ENCODE peak calls at places on chromosomes 11 and 22, in nine cellular contexts. One of them, this sample, is unnamed.
A peak's percentile ranks its signal among the peaks of the same experiment; 100 is the strongest.

GRCh38 chr22:38570841-38571364 is 920 bp upstream of the DMC1 start:
- DNase-seq in hippocampal formation: peak; percentile 61
- DNase-seq in T-helper 9 cell: peak; percentile 19
- DNase-seq in activated CD8-positive, alpha-beta memory T cell treated with anti-CD3 and anti-CD28 coated beads, Interleukin-2, amount 50 U/mL, for 48 hours: peak; percentile 65
- DNase-seq in ascending aorta: no peak
- DNase-seq in AG10803: peak; percentile 39
- DNase-seq in GM06990: no peak
- DNase-seq in RCC 7860: no peak
- DNase-seq in AG20443: peak; percentile 42
- DNase-seq in this sample: no peak

GRCh38 chr22:38751422-38752346 is 4.1 kb downstream of the SUN2 start:
- DNase-seq in RCC 7860: no peak
- DNase-seq in ascending aorta: no peak
- DNase-seq in AG20443: no peak
- DNase-seq in AG10803: no peak
- DNase-seq in T-helper 9 cell: peak; percentile 69
- DNase-seq in hippocampal formation: no peak
- DNase-seq in GM06990: peak; percentile 83
- DNase-seq in activated CD8-positive, alpha-beta memory T cell treated with anti-CD3 and anti-CD28 coated beads, Interleukin-2, amount 50 U/mL, for 48 hours: peak; percentile 81
- DNase-seq in this sample: no peak

GRCh38 chr11:121318848-121319834 is 26.6 kb downstream of the SC5D start:
- DNase-seq in T-helper 9 cell: no peak
- DNase-seq in RCC 7860: peak; percentile 15
- DNase-seq in AG20443: peak; percentile 69
- DNase-seq in ascending aorta: no peak
- DNase-seq in GM06990: peak; percentile 24
- DNase-seq in activated CD8-positive, alpha-beta memory T cell treated with anti-CD3 and anti-CD28 coated beads, Interleukin-2, amount 50 U/mL, for 48 hours: no peak
- DNase-seq in AG10803: peak; percentile 57
- DNase-seq in hippocampal formation: peak; percentile 82
- DNase-seq in this sample: no peak

GRCh38 chr22:48198489-48199459 is 1436.3 kb downstream of the TBC1D22A start:
- DNase-seq in hippocampal formation: no peak
- DNase-seq in activated CD8-positive, alpha-beta memory T cell treated with anti-CD3 and anti-CD28 coated beads, Interleukin-2, amount 50 U/mL, for 48 hours: no peak
- DNase-seq in T-helper 9 cell: no peak
- DNase-seq in RCC 7860: no peak
- DNase-seq in AG10803: no peak
- DNase-seq in GM06990: no peak
- DNase-seq in ascending aorta: no peak
- DNase-seq in AG20443: no peak
- DNase-seq in this sample: no peak

GRCh38 chr11:34721646-34722045 is 100.8 kb downstream of the EHF start:
- DNase-seq in AG10803: peak; percentile 2
- DNase-seq in hippocampal formation: no peak
- DNase-seq in T-helper 9 cell: no peak
- DNase-seq in RCC 7860: no peak
- DNase-seq in activated CD8-positive, alpha-beta memory T cell treated with anti-CD3 and anti-CD28 coated beads, Interleukin-2, amount 50 U/mL, for 48 hours: no peak
- DNase-seq in GM06990: no peak
- DNase-seq in ascending aorta: no peak
- DNase-seq in AG20443: no peak
- DNase-seq in this sample: no peak

GRCh38 chr11:83257638-83258229 is 28.4 kb downstream of the CCDC90B start:
- DNase-seq in ascending aorta: no peak
- DNase-seq in activated CD8-positive, alpha-beta memory T cell treated with anti-CD3 and anti-CD28 coated beads, Interleukin-2, amount 50 U/mL, for 48 hours: no peak
- DNase-seq in T-helper 9 cell: no peak
- DNase-seq in AG20443: peak; percentile 59
- DNase-seq in RCC 7860: peak; percentile 80
- DNase-seq in GM06990: no peak
- DNase-seq in AG10803: peak; percentile 76
- DNase-seq in hippocampal formation: no peak
- DNase-seq in this sample: no peak

GRCh38 chr11:32072872-32073661 is 17.8 kb upstream of the RCN1 start:
- DNase-seq in AG20443: no peak
- DNase-seq in GM06990: no peak
- DNase-seq in hippocampal formation: no peak
- DNase-seq in AG10803: peak; percentile 16
- DNase-seq in activated CD8-positive, alpha-beta memory T cell treated with anti-CD3 and anti-CD28 coated beads, Interleukin-2, amount 50 U/mL, for 48 hours: no peak
- DNase-seq in ascending aorta: no peak
- DNase-seq in RCC 7860: no peak
- DNase-seq in T-helper 9 cell: no peak
- DNase-seq in this sample: no peak

GRCh38 chr11:72007089-72007476 is 8.4 kb downstream of the IL18BP start:
- DNase-seq in RCC 7860: no peak
- DNase-seq in hippocampal formation: no peak
- DNase-seq in AG10803: no peak
- DNase-seq in activated CD8-positive, alpha-beta memory T cell treated with anti-CD3 and anti-CD28 coated beads, Interleukin-2, amount 50 U/mL, for 48 hours: no peak
- DNase-seq in GM06990: no peak
- DNase-seq in T-helper 9 cell: no peak
- DNase-seq in AG20443: no peak
- DNase-seq in ascending aorta: peak; percentile 51
- DNase-seq in this sample: no peak

GRCh38 chr11:34904421-34904950 is 11.7 kb downstream of the APIP start:
- DNase-seq in ascending aorta: no peak
- DNase-seq in GM06990: no peak
- DNase-seq in AG10803: no peak
- DNase-seq in hippocampal formation: no peak
- DNase-seq in activated CD8-positive, alpha-beta memory T cell treated with anti-CD3 and anti-CD28 coated beads, Interleukin-2, amount 50 U/mL, for 48 hours: no peak
- DNase-seq in AG20443: no peak
- DNase-seq in RCC 7860: no peak
- DNase-seq in T-helper 9 cell: no peak
- DNase-seq in this sample: no peak

GRCh38 chr22:42913874-42914510 is 56.9 kb upstream of the ARFGAP3 start:
- DNase-seq in AG20443: no peak
- DNase-seq in T-helper 9 cell: no peak
- DNase-seq in AG10803: no peak
- DNase-seq in RCC 7860: no peak
- DNase-seq in ascending aorta: no peak
- DNase-seq in activated CD8-positive, alpha-beta memory T cell treated with anti-CD3 and anti-CD28 coated beads, Interleukin-2, amount 50 U/mL, for 48 hours: no peak
- DNase-seq in GM06990: no peak
- DNase-seq in hippocampal formation: no peak
- DNase-seq in this sample: no peak

GRCh38 chr22:41301085-41302015 is at the start of gene ZC3H7B:
- DNase-seq in RCC 7860: peak; percentile 64
- DNase-seq in activated CD8-positive, alpha-beta memory T cell treated with anti-CD3 and anti-CD28 coated beads, Interleukin-2, amount 50 U/mL, for 48 hours: peak; percentile 91
- DNase-seq in AG20443: peak; percentile 94
- DNase-seq in GM06990: peak; percentile 91
- DNase-seq in AG10803: peak; percentile 74
- DNase-seq in hippocampal formation: peak; percentile 70
- DNase-seq in T-helper 9 cell: peak; percentile 75
- DNase-seq in ascending aorta: peak; percentile 90
- DNase-seq in this sample: peak; percentile 70

GRCh38 chr22:25403752-25404471 is 160.6 kb upstream of the GRK3 start:
- DNase-seq in T-helper 9 cell: no peak
- DNase-seq in ascending aorta: no peak
- DNase-seq in hippocampal formation: no peak
- DNase-seq in GM06990: no peak
- DNase-seq in RCC 7860: no peak
- DNase-seq in activated CD8-positive, alpha-beta memory T cell treated with anti-CD3 and anti-CD28 coated beads, Interleukin-2, amount 50 U/mL, for 48 hours: no peak
- DNase-seq in AG20443: peak; percentile 46
- DNase-seq in AG10803: peak; percentile 83
- DNase-seq in this sample: no peak

GRCh38 chr22:47123006-47123826 is 360.8 kb downstream of the TBC1D22A start:
- DNase-seq in hippocampal formation: no peak
- DNase-seq in ascending aorta: no peak
- DNase-seq in AG20443: no peak
- DNase-seq in AG10803: no peak
- DNase-seq in T-helper 9 cell: no peak
- DNase-seq in GM06990: no peak
- DNase-seq in RCC 7860: no peak
- DNase-seq in activated CD8-positive, alpha-beta memory T cell treated with anti-CD3 and anti-CD28 coated beads, Interleukin-2, amount 50 U/mL, for 48 hours: no peak
- DNase-seq in this sample: no peak

GRCh38 chr11:19702620-19703019 is 10.0 kb upstream of the NAV2 start:
- DNase-seq in GM06990: no peak
- DNase-seq in ascending aorta: no peak
- DNase-seq in hippocampal formation: no peak
- DNase-seq in AG20443: no peak
- DNase-seq in RCC 7860: no peak
- DNase-seq in AG10803: no peak
- DNase-seq in activated CD8-positive, alpha-beta memory T cell treated with anti-CD3 and anti-CD28 coated beads, Interleukin-2, amount 50 U/mL, for 48 hours: no peak
- DNase-seq in T-helper 9 cell: no peak
- DNase-seq in this sample: no peak

GRCh38 chr11:2825261-2825885 is 60.2 kb downstream of the CDKN1C start:
- DNase-seq in AG10803: peak; percentile 97
- DNase-seq in AG20443: peak; percentile 95
- DNase-seq in hippocampal formation: no peak
- DNase-seq in RCC 7860: no peak
- DNase-seq in ascending aorta: peak; percentile 89
- DNase-seq in T-helper 9 cell: no peak
- DNase-seq in GM06990: no peak
- DNase-seq in activated CD8-positive, alpha-beta memory T cell treated with anti-CD3 and anti-CD28 coated beads, Interleukin-2, amount 50 U/mL, for 48 hours: no peak
- DNase-seq in this sample: no peak

GRCh38 chr11:104106136-104106754 is 57.7 kb downstream of the PDGFD start:
- DNase-seq in ascending aorta: no peak
- DNase-seq in T-helper 9 cell: no peak
- DNase-seq in hippocampal formation: no peak
- DNase-seq in AG10803: peak; percentile 96
- DNase-seq in activated CD8-positive, alpha-beta memory T cell treated with anti-CD3 and anti-CD28 coated beads, Interleukin-2, amount 50 U/mL, for 48 hours: no peak
- DNase-seq in GM06990: no peak
- DNase-seq in AG20443: peak; percentile 50
- DNase-seq in RCC 7860: no peak
- DNase-seq in this sample: no peak

GRCh38 chr11:115222218-115222862 is 281.9 kb downstream of the CADM1 start:
- DNase-seq in AG10803: peak; percentile 86
- DNase-seq in GM06990: peak; percentile 79
- DNase-seq in ascending aorta: no peak
- DNase-seq in RCC 7860: peak; percentile 74
- DNase-seq in AG20443: peak; percentile 82
- DNase-seq in T-helper 9 cell: no peak
- DNase-seq in hippocampal formation: no peak
- DNase-seq in activated CD8-positive, alpha-beta memory T cell treated with anti-CD3 and anti-CD28 coated beads, Interleukin-2, amount 50 U/mL, for 48 hours: no peak
- DNase-seq in this sample: no peak

GRCh38 chr11:32462296-32462695 is 27.0 kb upstream of the WT1 start:
- DNase-seq in activated CD8-positive, alpha-beta memory T cell treated with anti-CD3 and anti-CD28 coated beads, Interleukin-2, amount 50 U/mL, for 48 hours: no peak
- DNase-seq in AG20443: no peak
- DNase-seq in T-helper 9 cell: no peak
- DNase-seq in ascending aorta: no peak
- DNase-seq in AG10803: no peak
- DNase-seq in GM06990: no peak
- DNase-seq in RCC 7860: no peak
- DNase-seq in hippocampal formation: no peak
- DNase-seq in this sample: no peak

GRCh38 chr11:105401269-105401809 is 208.5 kb upstream of the GRIA4 start:
- DNase-seq in activated CD8-positive, alpha-beta memory T cell treated with anti-CD3 and anti-CD28 coated beads, Interleukin-2, amount 50 U/mL, for 48 hours: no peak
- DNase-seq in AG20443: no peak
- DNase-seq in T-helper 9 cell: no peak
- DNase-seq in AG10803: no peak
- DNase-seq in ascending aorta: no peak
- DNase-seq in hippocampal formation: no peak
- DNase-seq in GM06990: no peak
- DNase-seq in RCC 7860: no peak
- DNase-seq in this sample: no peak

GRCh38 chr11:92550411-92550810 is 325.8 kb downstream of the FAT3 start:
- DNase-seq in GM06990: no peak
- DNase-seq in AG10803: no peak
- DNase-seq in T-helper 9 cell: no peak
- DNase-seq in AG20443: no peak
- DNase-seq in RCC 7860: no peak
- DNase-seq in hippocampal formation: no peak
- DNase-seq in ascending aorta: no peak
- DNase-seq in activated CD8-positive, alpha-beta memory T cell treated with anti-CD3 and anti-CD28 coated beads, Interleukin-2, amount 50 U/mL, for 48 hours: no peak
- DNase-seq in this sample: no peak

GRCh38 chr11:19994712-19995111 is 165.6 kb downstream of the DBX1 start:
- DNase-seq in hippocampal formation: no peak
- DNase-seq in RCC 7860: no peak
- DNase-seq in T-helper 9 cell: no peak
- DNase-seq in AG10803: no peak
- DNase-seq in AG20443: no peak
- DNase-seq in GM06990: no peak
- DNase-seq in ascending aorta: no peak
- DNase-seq in activated CD8-positive, alpha-beta memory T cell treated with anti-CD3 and anti-CD28 coated beads, Interleukin-2, amount 50 U/mL, for 48 hours: no peak
- DNase-seq in this sample: no peak

GRCh38 chr11:94717667-94718066 is 50.5 kb upstream of the AMOTL1 start:
- DNase-seq in T-helper 9 cell: no peak
- DNase-seq in GM06990: no peak
- DNase-seq in RCC 7860: no peak
- DNase-seq in activated CD8-positive, alpha-beta memory T cell treated with anti-CD3 and anti-CD28 coated beads, Interleukin-2, amount 50 U/mL, for 48 hours: no peak
- DNase-seq in AG20443: no peak
- DNase-seq in hippocampal formation: no peak
- DNase-seq in AG10803: no peak
- DNase-seq in ascending aorta: no peak
- DNase-seq in this sample: no peak

GRCh38 chr22:38172489-38173155 is 9.0 kb downstream of the PLA2G6 start:
- DNase-seq in activated CD8-positive, alpha-beta memory T cell treated with anti-CD3 and anti-CD28 coated beads, Interleukin-2, amount 50 U/mL, for 48 hours: no peak
- DNase-seq in hippocampal formation: no peak
- DNase-seq in GM06990: no peak
- DNase-seq in AG10803: peak; percentile 40
- DNase-seq in ascending aorta: peak; percentile 76
- DNase-seq in AG20443: peak; percentile 23
- DNase-seq in RCC 7860: no peak
- DNase-seq in T-helper 9 cell: peak; percentile 37
- DNase-seq in this sample: peak; percentile 61

GRCh38 chr22:20979243-20979809 is 2.8 kb upstream of the LZTR1 start:
- DNase-seq in ascending aorta: peak; percentile 80
- DNase-seq in T-helper 9 cell: peak; percentile 43
- DNase-seq in hippocampal formation: no peak
- DNase-seq in AG10803: peak; percentile 54
- DNase-seq in RCC 7860: no peak
- DNase-seq in GM06990: peak; percentile 78
- DNase-seq in activated CD8-positive, alpha-beta memory T cell treated with anti-CD3 and anti-CD28 coated beads, Interleukin-2, amount 50 U/mL, for 48 hours: peak; percentile 84
- DNase-seq in AG20443: peak; percentile 75
- DNase-seq in this sample: no peak

GRCh38 chr11:26078217-26078821 is 253.6 kb upstream of the ANO3 start:
- DNase-seq in activated CD8-positive, alpha-beta memory T cell treated with anti-CD3 and anti-CD28 coated beads, Interleukin-2, amount 50 U/mL, for 48 hours: no peak
- DNase-seq in GM06990: no peak
- DNase-seq in AG20443: no peak
- DNase-seq in ascending aorta: no peak
- DNase-seq in T-helper 9 cell: no peak
- DNase-seq in hippocampal formation: no peak
- DNase-seq in AG10803: no peak
- DNase-seq in RCC 7860: no peak
- DNase-seq in this sample: no peak

GRCh38 chr22:37982151-37982838 is 2.1 kb downstream of the SOX10 start:
- DNase-seq in GM06990: no peak
- DNase-seq in T-helper 9 cell: no peak
- DNase-seq in ascending aorta: no peak
- DNase-seq in AG20443: no peak
- DNase-seq in AG10803: no peak
- DNase-seq in activated CD8-positive, alpha-beta memory T cell treated with anti-CD3 and anti-CD28 coated beads, Interleukin-2, amount 50 U/mL, for 48 hours: no peak
- DNase-seq in hippocampal formation: no peak
- DNase-seq in RCC 7860: no peak
- DNase-seq in this sample: no peak

GRCh38 chr22:30574095-30574981 is at the start of gene GAL3ST1:
- DNase-seq in T-helper 9 cell: no peak
- DNase-seq in AG10803: no peak
- DNase-seq in hippocampal formation: peak; percentile 76
- DNase-seq in RCC 7860: peak; percentile 52
- DNase-seq in ascending aorta: no peak
- DNase-seq in AG20443: no peak
- DNase-seq in activated CD8-positive, alpha-beta memory T cell treated with anti-CD3 and anti-CD28 coated beads, Interleukin-2, amount 50 U/mL, for 48 hours: no peak
- DNase-seq in GM06990: no peak
- DNase-seq in this sample: peak; percentile 77

GRCh38 chr11:70158201-70158600 is 44.9 kb upstream of the FADD start:
- DNase-seq in GM06990: no peak
- DNase-seq in AG20443: peak; percentile 59
- DNase-seq in ascending aorta: no peak
- DNase-seq in AG10803: peak; percentile 7
- DNase-seq in T-helper 9 cell: no peak
- DNase-seq in RCC 7860: peak; percentile 48
- DNase-seq in hippocampal formation: no peak
- DNase-seq in activated CD8-positive, alpha-beta memory T cell treated with anti-CD3 and anti-CD28 coated beads, Interleukin-2, amount 50 U/mL, for 48 hours: no peak
- DNase-seq in this sample: no peak

GRCh38 chr11:70467196-70468085 is 69.1 kb downstream of the CTTN start:
- DNase-seq in RCC 7860: peak; percentile 25
- DNase-seq in ascending aorta: no peak
- DNase-seq in activated CD8-positive, alpha-beta memory T cell treated with anti-CD3 and anti-CD28 coated beads, Interleukin-2, amount 50 U/mL, for 48 hours: peak; percentile 84
- DNase-seq in hippocampal formation: peak; percentile 48
- DNase-seq in AG10803: peak; percentile 33
- DNase-seq in AG20443: peak; percentile 77
- DNase-seq in T-helper 9 cell: no peak
- DNase-seq in GM06990: no peak
- DNase-seq in this sample: peak; percentile 6

GRCh38 chr22:41146573-41146972 is 54.2 kb downstream of the EP300 start:
- DNase-seq in RCC 7860: no peak
- DNase-seq in GM06990: no peak
- DNase-seq in activated CD8-positive, alpha-beta memory T cell treated with anti-CD3 and anti-CD28 coated beads, Interleukin-2, amount 50 U/mL, for 48 hours: no peak
- DNase-seq in AG10803: no peak
- DNase-seq in T-helper 9 cell: no peak
- DNase-seq in hippocampal formation: no peak
- DNase-seq in AG20443: no peak
- DNase-seq in ascending aorta: no peak
- DNase-seq in this sample: no peak

GRCh38 chr22:45155050-45155840 is 8.5 kb upstream of the NUP50 start:
- DNase-seq in ascending aorta: no peak
- DNase-seq in RCC 7860: no peak
- DNase-seq in GM06990: no peak
- DNase-seq in activated CD8-positive, alpha-beta memory T cell treated with anti-CD3 and anti-CD28 coated beads, Interleukin-2, amount 50 U/mL, for 48 hours: no peak
- DNase-seq in T-helper 9 cell: no peak
- DNase-seq in AG10803: peak; percentile 91
- DNase-seq in AG20443: peak; percentile 13
- DNase-seq in hippocampal formation: no peak
- DNase-seq in this sample: no peak

This sample was measured in C1 segment of cervical spinal cord.